ENCODE peak calls at places on chromosomes 13 and 19, in four cellular contexts. Z, K, R and M are unnamed samples.

GRCh38 chr13:112202266-112202665 is 135.3 kb downstream of the SOX1 start:
- DNase-seq in K (no peak), R (no peak), Z (no peak), M (no peak)

GRCh38 chr19:40219721-40220276 is 1.6 kb upstream of the TTC9B start:
- DNase-seq in Z (no peak), K (no peak), R (peak), M (no peak)

GRCh38 chr13:45113809-45114208 is 6.5 kb upstream of the GTF2F2 start:
- DNase-seq in K (no peak), R (no peak), Z (no peak), M (no peak)

GRCh38 chr13:64369121-64369520 is 2861.0 kb downstream of the PCDH9 start:
- DNase-seq in K (no peak), R (peak), Z (no peak), M (no peak)

GRCh38 chr13:77040835-77041234 is 13.9 kb upstream of the FBXL3 start:
- DNase-seq in R (no peak), Z (no peak), K (no peak), M (no peak)

GRCh38 chr19:30393046-30393445 is 20.9 kb downstream of the ZNF536 start:
- DNase-seq in R (peak), Z (no peak), K (no peak), M (no peak)

GRCh38 chr19:45645068-45645630 is 6.0 kb upstream of the EML2 start:
- DNase-seq in R (no peak), K (no peak), Z (no peak), M (no peak)

GRCh38 chr19:16041571-16042386 is 34.5 kb upstream of the TPM4 start:
- DNase-seq in K (peak), Z (peak), R (peak), M (no peak)

GRCh38 chr19:45275370-45275971 is 24.4 kb downstream of the MARK4 start:
- DNase-seq in R (no peak), Z (peak), K (no peak), M (no peak)

GRCh38 chr13:76853481-76853880 is 32.7 kb downstream of the KCTD12 start:
- DNase-seq in R (no peak), Z (no peak), K (no peak), M (no peak)

GRCh38 chr13:42064259-42064658 is 15.8 kb downstream of the DGKH start:
- DNase-seq in R (peak), Z (no peak), K (no peak), M (no peak)

GRCh38 chr13:96552523-96552922 is 441.8 kb downstream of the OXGR1 start:
- DNase-seq in K (no peak), R (no peak), Z (no peak), M (no peak)

GRCh38 chr13:105763851-105764250 is 771.6 kb downstream of the EFNB2 start:
- DNase-seq in K (no peak), Z (no peak), R (no peak), M (no peak)

GRCh38 chr19:39590265-39590664 is 12.1 kb upstream of the LGALS13 start:
- DNase-seq in R (peak), K (peak), Z (no peak), M (no peak)

GRCh38 chr19:11693505-11694499 is 44.9 kb downstream of the ZNF823 start:
- DNase-seq in K (peak), R (peak), Z (peak), M (peak)

GRCh38 chr13:51416107-51416506 is 36.7 kb downstream of the INTS6 start:
- DNase-seq in Z (no peak), R (no peak), K (no peak), M (no peak)

GRCh38 chr13:101626925-101627555 is 174.6 kb downstream of the ITGBL1 start:
- DNase-seq in R (peak), Z (no peak), K (no peak), M (no peak)

GRCh38 chr13:111045170-111045569 is 69.9 kb upstream of the ARHGEF7 start:
- DNase-seq in R (no peak), K (no peak), Z (no peak), M (no peak)

GRCh38 chr19:34085336-34085735 is 87.0 kb upstream of the LSM14A start:
- DNase-seq in R (no peak), K (no peak), Z (no peak), M (no peak)

GRCh38 chr13:95156208-95156607 is 145.0 kb downstream of the ABCC4 start:
- DNase-seq in R (peak), K (peak), Z (no peak), M (no peak)

GRCh38 chr19:38769635-38770211 is 3.6 kb downstream of the LGALS7 start:
- DNase-seq in R (peak), K (peak), Z (no peak), M (no peak)

GRCh38 chr13:70188567-70188966 is 80.3 kb upstream of the KLHL1 start:
- DNase-seq in K (no peak), R (no peak), Z (no peak), M (no peak)

GRCh38 chr13:20064128-20064527 is 96.7 kb downstream of the GJA3 start:
- DNase-seq in Z (peak), K (no peak), R (peak), M (no peak)

GRCh38 chr13:22451345-22451744 is 729.4 kb upstream of the SGCG start:
- DNase-seq in K (no peak), Z (no peak), R (no peak), M (no peak)

GRCh38 chr13:36986462-36987240 is 12.5 kb downstream of the ALG5 start:
- DNase-seq in K (no peak), Z (peak), R (peak), M (peak)

GRCh38 chr13:107025991-107026390 is 458.1 kb upstream of the ARGLU1 start:
- DNase-seq in R (no peak), Z (no peak), K (no peak), M (no peak)

GRCh38 chr19:5000120-5000611 is 31.3 kb downstream of the KDM4B start:
- DNase-seq in K (no peak), Z (no peak), R (no peak), M (no peak)

GRCh38 chr19:17076539-17076919 is 952 bp downstream of the MYO9B start:
- DNase-seq in R (peak), Z (no peak), K (peak), M (no peak)

GRCh38 chr19:52896431-52897148 is 845 bp downstream of the ZNF320 start:
- DNase-seq in Z (no peak), R (peak), K (no peak), M (no peak)

GRCh38 chr13:29756506-29756905 is 93.9 kb downstream of the UBL3 start:
- DNase-seq in Z (no peak), R (peak), K (no peak), M (no peak)

GRCh38 chr19:29495971-29496441 is 29.8 kb upstream of the VSTM2B start:
- DNase-seq in R (no peak), Z (no peak), K (no peak), M (no peak)

GRCh38 chr13:38804536-38804935 is 117.7 kb downstream of the FREM2 start:
- DNase-seq in K (no peak), Z (no peak), R (peak), M (no peak)

GRCh38 chr13:78323848-78324247 is 279.5 kb downstream of the POU4F1 start:
- DNase-seq in Z (no peak), K (no peak), R (no peak), M (peak)

GRCh38 chr13:91384891-91385290 is 13.5 kb upstream of the GPC5 start:
- DNase-seq in R (no peak), K (no peak), Z (no peak), M (no peak)

GRCh38 chr19:52398091-52398461 is 427 bp downstream of the ZNF528 start:
- DNase-seq in Z (no peak), K (no peak), R (peak), M (no peak)